ENCODE peak calls at places on chromosomes 5 and 9, in seven cellular contexts. One of them, this sample, is unnamed.

GRCh38 chr5:177195307-177195952 is 61.9 kb downstream of the NSD1 start:
- DNase-seq in testis: no peak
- DNase-seq in body of pancreas: no peak
- DNase-seq in tibial artery: no peak
- DNase-seq in mesendoderm: peak; percentile 15
- DNase-seq in adrenal gland: peak; percentile 56
- DNase-seq in HCT116: no peak
- DNase-seq in this sample: no peak

GRCh38 chr9:36987891-36988290 is 46.2 kb downstream of the PAX5 start:
- DNase-seq in tibial artery: no peak
- DNase-seq in body of pancreas: no peak
- DNase-seq in mesendoderm: no peak
- DNase-seq in adrenal gland: no peak
- DNase-seq in HCT116: no peak
- DNase-seq in testis: no peak
- DNase-seq in this sample: peak; percentile 48

GRCh38 chr5:173518856-173519255 is 97.6 kb downstream of the BOD1 start:
- DNase-seq in body of pancreas: no peak
- DNase-seq in testis: no peak
- DNase-seq in adrenal gland: no peak
- DNase-seq in mesendoderm: no peak
- DNase-seq in HCT116: no peak
- DNase-seq in tibial artery: no peak
- DNase-seq in this sample: no peak

GRCh38 chr5:101425345-101425744 is 522.3 kb upstream of the ST8SIA4 start:
- DNase-seq in mesendoderm: no peak
- DNase-seq in testis: no peak
- DNase-seq in HCT116: no peak
- DNase-seq in tibial artery: no peak
- DNase-seq in body of pancreas: no peak
- DNase-seq in adrenal gland: no peak
- DNase-seq in this sample: no peak

GRCh38 chr5:116572375-116573278 is 2.0 kb downstream of the SEMA6A start:
- DNase-seq in tibial artery: peak; percentile 21
- DNase-seq in adrenal gland: peak; percentile 63
- DNase-seq in HCT116: no peak
- DNase-seq in mesendoderm: peak; percentile 74
- DNase-seq in testis: peak; percentile 68
- DNase-seq in body of pancreas: peak; percentile 76
- DNase-seq in this sample: peak; percentile 77

GRCh38 chr5:1638658-1639400 is 115.1 kb upstream of the LPCAT1 start:
- DNase-seq in body of pancreas: no peak
- DNase-seq in mesendoderm: no peak
- DNase-seq in adrenal gland: no peak
- DNase-seq in tibial artery: no peak
- DNase-seq in testis: no peak
- DNase-seq in HCT116: no peak
- DNase-seq in this sample: peak; percentile 41

GRCh38 chr9:72872718-72873117 is 80.1 kb downstream of the ALDH1A1 start:
- DNase-seq in tibial artery: no peak
- DNase-seq in HCT116: no peak
- DNase-seq in testis: no peak
- DNase-seq in adrenal gland: no peak
- DNase-seq in body of pancreas: no peak
- DNase-seq in mesendoderm: no peak
- DNase-seq in this sample: no peak

GRCh38 chr9:127347831-127348699 is 48.9 kb upstream of the SLC2A8 start:
- DNase-seq in testis: no peak
- DNase-seq in adrenal gland: no peak
- DNase-seq in mesendoderm: peak; percentile 27
- DNase-seq in HCT116: no peak
- DNase-seq in body of pancreas: peak; percentile 30
- DNase-seq in tibial artery: no peak
- DNase-seq in this sample: no peak

GRCh38 chr9:110095776-110096175 is 112.2 kb downstream of the C9orf152 start:
- DNase-seq in body of pancreas: no peak
- DNase-seq in testis: no peak
- DNase-seq in mesendoderm: no peak
- DNase-seq in tibial artery: peak; percentile 41
- DNase-seq in HCT116: no peak
- DNase-seq in adrenal gland: no peak
- DNase-seq in this sample: no peak

GRCh38 chr5:58507715-58508114 is 16.5 kb downstream of the GAPT start:
- DNase-seq in testis: no peak
- DNase-seq in adrenal gland: no peak
- DNase-seq in mesendoderm: no peak
- DNase-seq in tibial artery: no peak
- DNase-seq in body of pancreas: no peak
- DNase-seq in HCT116: no peak
- DNase-seq in this sample: no peak

GRCh38 chr5:68070641-68071191 is 144.8 kb upstream of the PIK3R1 start:
- DNase-seq in testis: no peak
- DNase-seq in tibial artery: no peak
- DNase-seq in mesendoderm: no peak
- DNase-seq in HCT116: no peak
- DNase-seq in adrenal gland: no peak
- DNase-seq in body of pancreas: no peak
- DNase-seq in this sample: no peak

GRCh38 chr9:73038613-73039012 is 85.8 kb upstream of the ALDH1A1 start:
- DNase-seq in mesendoderm: peak; percentile 60
- DNase-seq in tibial artery: peak; percentile 57
- DNase-seq in HCT116: no peak
- DNase-seq in testis: peak; percentile 64
- DNase-seq in adrenal gland: peak; percentile 16
- DNase-seq in body of pancreas: peak; percentile 21
- DNase-seq in this sample: peak; percentile 50

GRCh38 chr9:121267689-121268597 is at the start of gene GSN:
- DNase-seq in tibial artery: peak; percentile 82
- DNase-seq in testis: peak; percentile 88
- DNase-seq in adrenal gland: peak; percentile 88
- DNase-seq in mesendoderm: peak; percentile 89
- DNase-seq in HCT116: no peak
- DNase-seq in body of pancreas: peak; percentile 85
- DNase-seq in this sample: peak; percentile 93

GRCh38 chr5:153896701-153897100 is 142.0 kb downstream of the FAM114A2 start:
- DNase-seq in body of pancreas: no peak
- DNase-seq in adrenal gland: peak; percentile 16
- DNase-seq in HCT116: no peak
- DNase-seq in mesendoderm: no peak
- DNase-seq in testis: no peak
- DNase-seq in tibial artery: peak; percentile 22
- DNase-seq in this sample: no peak

GRCh38 chr5:142745268-142745667 is 24.9 kb upstream of the ARHGAP26 start:
- DNase-seq in body of pancreas: no peak
- DNase-seq in tibial artery: no peak
- DNase-seq in adrenal gland: no peak
- DNase-seq in mesendoderm: no peak
- DNase-seq in testis: no peak
- DNase-seq in HCT116: no peak
- DNase-seq in this sample: no peak

GRCh38 chr9:69121155-69122085 is 52.7 kb upstream of the TJP2 start:
- DNase-seq in HCT116: no peak
- DNase-seq in mesendoderm: peak; percentile 70
- DNase-seq in body of pancreas: peak; percentile 70
- DNase-seq in tibial artery: peak; percentile 43
- DNase-seq in testis: peak; percentile 58
- DNase-seq in adrenal gland: peak; percentile 40
- DNase-seq in this sample: peak; percentile 90

GRCh38 chr5:17167171-17167891 is 50.1 kb upstream of the BASP1 start:
- DNase-seq in body of pancreas: no peak
- DNase-seq in testis: no peak
- DNase-seq in tibial artery: no peak
- DNase-seq in adrenal gland: no peak
- DNase-seq in HCT116: no peak
- DNase-seq in mesendoderm: no peak
- DNase-seq in this sample: no peak

GRCh38 chr9:131960805-131961495 is 118.7 kb downstream of the MED27 start:
- DNase-seq in HCT116: no peak
- DNase-seq in adrenal gland: no peak
- DNase-seq in testis: peak; percentile 41
- DNase-seq in body of pancreas: no peak
- DNase-seq in mesendoderm: no peak
- DNase-seq in tibial artery: no peak
- DNase-seq in this sample: no peak

GRCh38 chr5:68405026-68405684 is 189.6 kb downstream of the PIK3R1 start:
- DNase-seq in testis: no peak
- DNase-seq in adrenal gland: no peak
- DNase-seq in mesendoderm: peak; percentile 45
- DNase-seq in tibial artery: no peak
- DNase-seq in HCT116: no peak
- DNase-seq in body of pancreas: no peak
- DNase-seq in this sample: no peak

GRCh38 chr9:124220551-124221451 is 36.9 kb upstream of the NEK6 start:
- DNase-seq in HCT116: no peak
- DNase-seq in body of pancreas: peak; percentile 90
- DNase-seq in testis: peak; percentile 32
- DNase-seq in tibial artery: peak; percentile 46
- DNase-seq in mesendoderm: peak; percentile 16
- DNase-seq in adrenal gland: no peak
- DNase-seq in this sample: peak; percentile 59

GRCh38 chr5:123610209-123610608 is 98.2 kb downstream of the CSNK1G3 start:
- DNase-seq in adrenal gland: no peak
- DNase-seq in body of pancreas: no peak
- DNase-seq in mesendoderm: no peak
- DNase-seq in HCT116: no peak
- DNase-seq in testis: no peak
- DNase-seq in tibial artery: no peak
- DNase-seq in this sample: no peak

GRCh38 chr5:65128226-65128625 is 353.5 kb downstream of the ADAMTS6 start:
- DNase-seq in mesendoderm: peak; percentile 55
- DNase-seq in adrenal gland: no peak
- DNase-seq in HCT116: no peak
- DNase-seq in testis: no peak
- DNase-seq in tibial artery: no peak
- DNase-seq in body of pancreas: no peak
- DNase-seq in this sample: peak; percentile 67

GRCh38 chr5:137994556-137994955 is 38.3 kb downstream of the FAM13B start:
- DNase-seq in testis: no peak
- DNase-seq in mesendoderm: no peak
- DNase-seq in adrenal gland: no peak
- DNase-seq in HCT116: no peak
- DNase-seq in body of pancreas: no peak
- DNase-seq in tibial artery: no peak
- DNase-seq in this sample: no peak

GRCh38 chr9:126612329-126612812 is 1.4 kb upstream of the LMX1B start:
- DNase-seq in testis: no peak
- DNase-seq in tibial artery: peak; percentile 12
- DNase-seq in mesendoderm: no peak
- DNase-seq in body of pancreas: no peak
- DNase-seq in adrenal gland: no peak
- DNase-seq in HCT116: no peak
- DNase-seq in this sample: peak; percentile 75

GRCh38 chr5:163861670-163862069 is 356.3 kb downstream of the MAT2B start:
- DNase-seq in adrenal gland: no peak
- DNase-seq in mesendoderm: no peak
- DNase-seq in HCT116: no peak
- DNase-seq in tibial artery: no peak
- DNase-seq in body of pancreas: no peak
- DNase-seq in testis: no peak
- DNase-seq in this sample: no peak

DNA sequence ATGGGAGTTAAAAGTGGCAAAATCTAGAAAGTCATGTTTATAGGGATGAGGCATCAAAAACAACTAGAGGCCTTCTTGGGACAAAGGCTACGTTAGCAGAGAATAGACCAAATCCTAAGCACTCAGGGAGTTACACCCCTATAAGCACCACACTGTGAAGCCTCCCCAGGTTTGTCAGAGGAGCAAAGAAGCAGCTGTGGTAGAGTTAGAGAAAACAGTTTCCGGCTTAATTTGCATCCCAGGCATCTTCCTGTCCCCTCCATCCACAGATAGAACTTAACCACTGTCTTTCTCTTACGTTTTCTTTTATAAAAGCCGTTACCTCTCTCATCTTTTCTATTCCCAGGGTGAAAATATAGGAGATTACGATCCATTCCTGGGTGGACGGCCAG is 188.6 kb upstream of the KLF9 start:
- DNase-seq in tibial artery: no peak
- DNase-seq in adrenal gland: no peak
- DNase-seq in HCT116: no peak
- DNase-seq in testis: no peak
- DNase-seq in mesendoderm: no peak
- DNase-seq in body of pancreas: no peak
- DNase-seq in this sample: no peak
- H3K4me3 ChIP-seq in tibial artery: no peak overlapping the region
- H3K4me3 ChIP-seq in adrenal gland: no peak overlapping the region
- H3K4me3 ChIP-seq in HCT116: no peak overlapping the region
- H3K4me3 ChIP-seq in testis: no peak overlapping the region
- H3K4me3 ChIP-seq in mesendoderm: no peak overlapping the region
- H3K4me3 ChIP-seq in body of pancreas: no peak overlapping the region
- H3K4me3 ChIP-seq in this sample: no peak overlapping the region

GRCh38 chr9:133701981-133702797 is 36.0 kb downstream of the SARDH start:
- DNase-seq in HCT116: no peak
- DNase-seq in mesendoderm: peak; percentile 69
- DNase-seq in tibial artery: no peak
- DNase-seq in testis: no peak
- DNase-seq in adrenal gland: no peak
- DNase-seq in body of pancreas: peak; percentile 10
- DNase-seq in this sample: no peak
- H3K27ac ChIP-seq in HCT116: no peak overlapping the region
- H3K27ac ChIP-seq in mesendoderm: no peak overlapping the region
- H3K27ac ChIP-seq in tibial artery: no peak overlapping the region
- H3K27ac ChIP-seq in testis: no peak overlapping the region
- H3K27ac ChIP-seq in adrenal gland: peak overlapping the region; percentile 38
- H3K27ac ChIP-seq in body of pancreas: no peak overlapping the region
- H3K27ac ChIP-seq in this sample: no peak overlapping the region

GRCh38 chr5:76952795-76953536 is at the start of gene CRHBP:
- DNase-seq in mesendoderm: peak; percentile 60
- DNase-seq in HCT116: no peak
- DNase-seq in adrenal gland: no peak
- DNase-seq in body of pancreas: no peak
- DNase-seq in tibial artery: no peak
- DNase-seq in testis: no peak
- DNase-seq in this sample: peak; percentile 79

GRCh38 chr5:76953551-76954382 is 922 bp downstream of the CRHBP start:
- DNase-seq in body of pancreas: no peak
- DNase-seq in testis: peak; percentile 18
- DNase-seq in mesendoderm: peak; percentile 34
- DNase-seq in tibial artery: no peak
- DNase-seq in HCT116: no peak
- DNase-seq in adrenal gland: peak; percentile 20
- DNase-seq in this sample: peak; percentile 79

GRCh38 chr5:76958976-76959767 is 6.3 kb downstream of the CRHBP start:
- DNase-seq in HCT116: no peak
- DNase-seq in tibial artery: no peak
- DNase-seq in testis: no peak
- DNase-seq in body of pancreas: no peak
- DNase-seq in mesendoderm: peak; percentile 65
- DNase-seq in adrenal gland: no peak
- DNase-seq in this sample: no peak

GRCh38 chr5:76956033-76956432 is 3.2 kb downstream of the CRHBP start:
- DNase-seq in tibial artery: no peak
- DNase-seq in mesendoderm: peak; percentile 46
- DNase-seq in adrenal gland: no peak
- DNase-seq in HCT116: no peak
- DNase-seq in testis: no peak
- DNase-seq in body of pancreas: no peak
- DNase-seq in this sample: no peak

GRCh38 chr5:76954383-76954763 is 1.5 kb downstream of the CRHBP start:
- DNase-seq in adrenal gland: no peak
- DNase-seq in tibial artery: no peak
- DNase-seq in body of pancreas: no peak
- DNase-seq in mesendoderm: peak; percentile 28
- DNase-seq in testis: no peak
- DNase-seq in HCT116: no peak
- DNase-seq in this sample: peak; percentile 53
- H3K4me3 ChIP-seq in adrenal gland: no peak overlapping the region
- H3K4me3 ChIP-seq in tibial artery: peak overlapping the region; percentile 34
- H3K4me3 ChIP-seq in body of pancreas: no peak overlapping the region
- H3K4me3 ChIP-seq in mesendoderm: peak overlapping the region; percentile 50
- H3K4me3 ChIP-seq in testis: peak overlapping the region; percentile 57
- H3K4me3 ChIP-seq in HCT116: no peak overlapping the region
- H3K4me3 ChIP-seq in this sample: peak overlapping the region; percentile 71

GRCh38 chr9:108787664-108788048 is 68.1 kb downstream of the ACTL7B start:
- DNase-seq in mesendoderm: no peak
- DNase-seq in testis: no peak
- DNase-seq in adrenal gland: no peak
- DNase-seq in HCT116: no peak
- DNase-seq in tibial artery: no peak
- DNase-seq in body of pancreas: no peak
- DNase-seq in this sample: no peak
- H3K27ac ChIP-seq in mesendoderm: no peak overlapping the region
- H3K27ac ChIP-seq in testis: no peak overlapping the region
- H3K27ac ChIP-seq in adrenal gland: no peak overlapping the region
- H3K27ac ChIP-seq in HCT116: peak overlapping the region; percentile 0
- H3K27ac ChIP-seq in tibial artery: no peak overlapping the region
- H3K27ac ChIP-seq in body of pancreas: no peak overlapping the region
- H3K27ac ChIP-seq in this sample: no peak overlapping the region